ENCODE peak calls at places on chromosome 15, in four cellular contexts. K is upper lobe of right lung, B is psoas muscle, F is cardiac muscle cell. M is an unnamed sample.

GRCh38 chr15:63156708-63157065 is 590 bp downstream of the RPS27L start:
- DNase-seq in K (no peak), B (no peak), F (peak; percentile 46), M (peak; percentile 4)

GRCh38 chr15:89857673-89858072 is 36.1 kb downstream of the AP3S2 start:
- DNase-seq in K (no peak), B (no peak), F (no peak), M (no peak)

GRCh38 chr15:48574187-48574586 is 71.3 kb downstream of the FBN1 start:
- DNase-seq in K (no peak), B (no peak), F (no peak), M (no peak)

GRCh38 chr15:62559049-62559733 is 394.1 kb upstream of the C2CD4B start:
- DNase-seq in K (no peak), B (peak; percentile 46), F (peak; percentile 80), M (no peak)

GRCh38 chr15:52343831-52344230 is 48.2 kb upstream of the MYO5C start:
- DNase-seq in K (no peak), B (no peak), F (no peak), M (no peak)

GRCh38 chr15:38323895-38324294 is 71.3 kb downstream of the SPRED1 start:
- DNase-seq in K (no peak), B (no peak), F (no peak), M (no peak)

GRCh38 chr15:66822576-66822975 is 120.5 kb downstream of the SMAD6 start:
- DNase-seq in K (peak; percentile 19), B (no peak), F (no peak), M (no peak)

GRCh38 chr15:61146643-61147230 is 82.4 kb downstream of the RORA start:
- DNase-seq in K (no peak), B (no peak), F (no peak), M (no peak)

GRCh38 chr15:78083687-78084358 is 6.3 kb upstream of the TBC1D2B start:
- DNase-seq in K (no peak), B (no peak), F (no peak), M (no peak)

GRCh38 chr15:51841401-51842040 is 12.1 kb downstream of the TMOD3 start:
- DNase-seq in K (peak; percentile 66), B (no peak), F (no peak), M (no peak)

GRCh38 chr15:90646662-90647305 is 70.4 kb upstream of the BLM start:
- DNase-seq in K (no peak), B (no peak), F (no peak), M (no peak)

GRCh38 chr15:101006931-101007687 is 88.0 kb downstream of the LRRK1 start:
- DNase-seq in K (peak; percentile 87), B (peak; percentile 74), F (peak; percentile 87), M (peak; percentile 54)

GRCh38 chr15:39403674-39404117 is 177.2 kb upstream of the THBS1 start:
- DNase-seq in K (no peak), B (no peak), F (peak; percentile 73), M (no peak)

GRCh38 chr15:29045717-29046116 is 159.9 kb downstream of the APBA2 start:
- DNase-seq in K (no peak), B (no peak), F (peak; percentile 20), M (no peak)

GRCh38 chr15:100703032-100703578 is 100.7 kb downstream of the ASB7 start:
- DNase-seq in K (peak; percentile 10), B (no peak), F (peak; percentile 71), M (no peak)

GRCh38 chr15:51024735-51025453 is 69.8 kb downstream of the TNFAIP8L3 start:
- DNase-seq in K (no peak), B (no peak), F (peak; percentile 48), M (no peak)

GRCh38 chr15:65902373-65902772 is 33.1 kb downstream of the RAB11A start:
- DNase-seq in K (peak; percentile 69), B (no peak), F (no peak), M (no peak)

GRCh38 chr15:67290319-67290718 is 35.7 kb downstream of the IQCH start:
- DNase-seq in K (no peak), B (no peak), F (peak; percentile 49), M (no peak)

GRCh38 chr15:96887730-96888129 is 557.2 kb downstream of the NR2F2 start:
- DNase-seq in K (no peak), B (no peak), F (no peak), M (no peak)
- H3K27ac ChIP-seq in K (no peak overlapping the region), B (no peak overlapping the region), F (no peak overlapping the region), M (no peak overlapping the region)

GRCh38 chr15:32685576-32685975 is 32.2 kb upstream of the GREM1 start:
- DNase-seq in K (no peak), B (no peak), F (peak; percentile 64), M (no peak)

GRCh38 chr15:32683231-32683630 is 34.6 kb upstream of the GREM1 start:
- DNase-seq in K (no peak), B (no peak), F (no peak), M (no peak)

GRCh38 chr15:32687556-32687955 is 30.2 kb upstream of the GREM1 start:
- DNase-seq in K (no peak), B (no peak), F (no peak), M (no peak)

GRCh38 chr15:32683906-32684584 is 33.8 kb upstream of the GREM1 start:
- DNase-seq in K (no peak), B (no peak), F (peak; percentile 96), M (no peak)

GRCh38 chr15:32682569-32682968 is 35.2 kb upstream of the GREM1 start:
- DNase-seq in K (no peak), B (no peak), F (peak; percentile 95), M (no peak)
- H3K27ac ChIP-seq in K (no peak overlapping the region), B (no peak overlapping the region), F (no peak overlapping the region), M (no peak overlapping the region)

DNA sequence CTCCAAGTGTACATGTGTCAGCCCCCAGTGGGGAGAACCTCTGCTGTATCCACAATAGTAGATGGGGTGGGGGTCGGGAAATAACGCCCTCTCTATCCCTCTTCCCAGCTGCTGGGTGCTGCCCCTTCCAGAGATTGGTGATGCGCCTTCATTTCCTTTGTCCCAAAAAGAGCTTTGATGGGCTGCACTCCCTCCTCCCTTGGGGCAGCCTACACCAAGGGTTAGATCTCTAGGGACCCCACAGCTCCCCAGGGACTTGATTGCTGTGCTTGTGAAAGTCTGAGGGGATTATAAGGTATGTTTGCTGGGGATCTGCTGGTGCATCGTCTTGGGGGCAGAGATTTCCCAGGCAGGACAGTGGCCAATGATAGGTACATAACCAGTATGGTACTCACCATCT is 105.3 kb downstream of the UNC13C start:
- DNase-seq in K (no peak), B (no peak), F (no peak), M (no peak)
- H3K27ac ChIP-seq in K (no peak overlapping the region), B (no peak overlapping the region), F (no peak overlapping the region), M (no peak overlapping the region)

GRCh38 chr15:45572627-45573026 is 14.6 kb upstream of the BLOC1S6 start:
- DNase-seq in K (no peak), B (no peak), F (no peak), M (no peak)
- H3K27ac ChIP-seq in K (no peak overlapping the region), B (no peak overlapping the region), F (no peak overlapping the region), M (no peak overlapping the region)

DNA sequence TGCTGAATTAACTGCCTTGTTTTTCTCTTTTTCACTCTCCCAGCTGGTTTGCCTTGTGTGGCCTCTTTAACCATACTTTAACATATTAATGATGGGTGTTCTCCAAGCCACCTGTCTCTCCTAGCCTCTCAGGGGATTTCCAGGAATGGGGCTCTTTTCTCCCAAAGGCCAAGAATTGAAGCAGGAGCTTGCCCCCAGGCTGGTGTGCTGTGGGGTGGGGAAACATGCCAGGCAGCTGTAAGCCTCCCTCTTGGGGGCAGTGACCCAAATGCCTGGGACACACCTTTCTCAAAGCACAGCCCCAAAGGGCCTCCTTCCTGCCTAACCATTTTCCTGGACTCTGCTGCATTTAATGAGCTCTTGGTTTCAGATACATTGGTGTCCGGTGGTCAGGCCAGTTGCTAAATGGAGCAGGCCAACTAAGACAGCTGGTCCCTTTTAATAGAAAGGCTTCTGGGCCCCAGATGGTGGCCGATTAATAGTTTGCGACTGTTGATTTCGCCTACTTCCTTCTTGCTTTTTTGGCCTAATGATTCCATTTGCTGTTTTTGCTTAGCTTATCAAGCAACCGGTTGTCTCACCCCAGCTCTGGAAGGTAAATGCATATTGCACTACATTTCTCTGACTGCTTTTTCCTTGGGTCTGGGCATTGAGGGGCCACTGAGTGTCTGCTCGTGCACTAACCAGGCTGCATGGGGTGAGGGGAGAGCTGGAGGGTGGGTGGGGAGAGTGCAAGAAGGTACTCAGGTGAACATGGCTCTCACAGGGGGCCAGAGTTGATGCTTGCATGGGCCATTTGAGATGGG is 5.8 kb downstream of the ALPK3 start:
- DNase-seq in K (peak; percentile 36), B (no peak), F (no peak), M (no peak)
- H3K27ac ChIP-seq in K (peak overlapping the region; percentile 17), B (peak overlapping the region; percentile 99), F (no peak overlapping the region), M (no peak overlapping the region)

GRCh38 chr15:69288531-69289311 is 10.0 kb upstream of the PAQR5 start:
- DNase-seq in K (peak; percentile 80), B (no peak), F (no peak), M (no peak)
- H3K27ac ChIP-seq in K (peak overlapping the region; percentile 73), B (no peak overlapping the region), F (no peak overlapping the region), M (no peak overlapping the region)